ENCODE peak calls at places on chromosomes 2 and 18, in seven cellular contexts. One of them, this sample, is unnamed.

GRCh38 chr2:208369091-208369490 is 37.5 kb upstream of the PTH2R start:
- DNase-seq in stimulated activated naive B cell treated with anti-CD40 and anti-IgM and Interleukin-4, amounts not matched to agents 10 μg/mL and 1 μg/mL and 100 μg/mL, for 72 hours: no peak
- DNase-seq in activated naive CD8-positive, alpha-beta T cell treated with anti-CD3 and anti-CD28 coated beads, Interleukin-2, amount 50 U/mL, for 24 hours: no peak
- DNase-seq in PC-9: peak
- DNase-seq in activated T-cell treated with anti-CD3 and anti-CD28 coated beads, Interleukin-2, amount 50 U/mL, for 24 hours: no peak
- DNase-seq in mesenteric fat pad: no peak
- DNase-seq in NT2/D1: no peak
- DNase-seq in this sample: no peak

GRCh38 chr2:226730487-226730886 is 69.1 kb downstream of the IRS1 start:
- DNase-seq in stimulated activated naive B cell treated with anti-CD40 and anti-IgM and Interleukin-4, amounts not matched to agents 10 μg/mL and 1 μg/mL and 100 μg/mL, for 72 hours: no peak
- DNase-seq in activated naive CD8-positive, alpha-beta T cell treated with anti-CD3 and anti-CD28 coated beads, Interleukin-2, amount 50 U/mL, for 24 hours: no peak
- DNase-seq in PC-9: no peak
- DNase-seq in activated T-cell treated with anti-CD3 and anti-CD28 coated beads, Interleukin-2, amount 50 U/mL, for 24 hours: no peak
- DNase-seq in mesenteric fat pad: no peak
- DNase-seq in NT2/D1: no peak
- DNase-seq in this sample: no peak

GRCh38 chr18:49668583-49669290 is 106.9 kb downstream of the LIPG start:
- DNase-seq in stimulated activated naive B cell treated with anti-CD40 and anti-IgM and Interleukin-4, amounts not matched to agents 10 μg/mL and 1 μg/mL and 100 μg/mL, for 72 hours: no peak
- DNase-seq in activated naive CD8-positive, alpha-beta T cell treated with anti-CD3 and anti-CD28 coated beads, Interleukin-2, amount 50 U/mL, for 24 hours: no peak
- DNase-seq in PC-9: no peak
- DNase-seq in activated T-cell treated with anti-CD3 and anti-CD28 coated beads, Interleukin-2, amount 50 U/mL, for 24 hours: no peak
- DNase-seq in mesenteric fat pad: no peak
- DNase-seq in NT2/D1: no peak
- DNase-seq in this sample: peak

GRCh38 chr18:77320960-77321559 is 71.4 kb downstream of the GALR1 start:
- DNase-seq in stimulated activated naive B cell treated with anti-CD40 and anti-IgM and Interleukin-4, amounts not matched to agents 10 μg/mL and 1 μg/mL and 100 μg/mL, for 72 hours: no peak
- DNase-seq in activated naive CD8-positive, alpha-beta T cell treated with anti-CD3 and anti-CD28 coated beads, Interleukin-2, amount 50 U/mL, for 24 hours: no peak
- DNase-seq in PC-9: no peak
- DNase-seq in activated T-cell treated with anti-CD3 and anti-CD28 coated beads, Interleukin-2, amount 50 U/mL, for 24 hours: no peak
- DNase-seq in mesenteric fat pad: no peak
- DNase-seq in NT2/D1: no peak
- DNase-seq in this sample: peak

GRCh38 chr2:5982911-5983310 is 290.7 kb downstream of the SOX11 start:
- DNase-seq in stimulated activated naive B cell treated with anti-CD40 and anti-IgM and Interleukin-4, amounts not matched to agents 10 μg/mL and 1 μg/mL and 100 μg/mL, for 72 hours: no peak
- DNase-seq in activated naive CD8-positive, alpha-beta T cell treated with anti-CD3 and anti-CD28 coated beads, Interleukin-2, amount 50 U/mL, for 24 hours: no peak
- DNase-seq in PC-9: no peak
- DNase-seq in activated T-cell treated with anti-CD3 and anti-CD28 coated beads, Interleukin-2, amount 50 U/mL, for 24 hours: no peak
- DNase-seq in mesenteric fat pad: no peak
- DNase-seq in NT2/D1: no peak
- DNase-seq in this sample: peak

GRCh38 chr18:23631312-23631711 is 31.4 kb downstream of the ANKRD29 start:
- DNase-seq in stimulated activated naive B cell treated with anti-CD40 and anti-IgM and Interleukin-4, amounts not matched to agents 10 μg/mL and 1 μg/mL and 100 μg/mL, for 72 hours: no peak
- DNase-seq in activated naive CD8-positive, alpha-beta T cell treated with anti-CD3 and anti-CD28 coated beads, Interleukin-2, amount 50 U/mL, for 24 hours: no peak
- DNase-seq in PC-9: no peak
- DNase-seq in activated T-cell treated with anti-CD3 and anti-CD28 coated beads, Interleukin-2, amount 50 U/mL, for 24 hours: no peak
- DNase-seq in mesenteric fat pad: no peak
- DNase-seq in NT2/D1: no peak
- DNase-seq in this sample: no peak

GRCh38 chr2:213119061-213119809 is 32.2 kb downstream of the IKZF2 start:
- DNase-seq in stimulated activated naive B cell treated with anti-CD40 and anti-IgM and Interleukin-4, amounts not matched to agents 10 μg/mL and 1 μg/mL and 100 μg/mL, for 72 hours: peak
- DNase-seq in activated naive CD8-positive, alpha-beta T cell treated with anti-CD3 and anti-CD28 coated beads, Interleukin-2, amount 50 U/mL, for 24 hours: peak
- DNase-seq in PC-9: no peak
- DNase-seq in activated T-cell treated with anti-CD3 and anti-CD28 coated beads, Interleukin-2, amount 50 U/mL, for 24 hours: no peak
- DNase-seq in mesenteric fat pad: no peak
- DNase-seq in NT2/D1: no peak
- DNase-seq in this sample: no peak

GRCh38 chr2:172813314-172813888 is 77.8 kb downstream of the RAPGEF4 start:
- DNase-seq in stimulated activated naive B cell treated with anti-CD40 and anti-IgM and Interleukin-4, amounts not matched to agents 10 μg/mL and 1 μg/mL and 100 μg/mL, for 72 hours: no peak
- DNase-seq in activated naive CD8-positive, alpha-beta T cell treated with anti-CD3 and anti-CD28 coated beads, Interleukin-2, amount 50 U/mL, for 24 hours: no peak
- DNase-seq in PC-9: no peak
- DNase-seq in activated T-cell treated with anti-CD3 and anti-CD28 coated beads, Interleukin-2, amount 50 U/mL, for 24 hours: no peak
- DNase-seq in mesenteric fat pad: no peak
- DNase-seq in NT2/D1: no peak
- DNase-seq in this sample: peak

GRCh38 chr2:12619975-12620374 is 96.8 kb upstream of the TRIB2 start:
- DNase-seq in stimulated activated naive B cell treated with anti-CD40 and anti-IgM and Interleukin-4, amounts not matched to agents 10 μg/mL and 1 μg/mL and 100 μg/mL, for 72 hours: peak
- DNase-seq in activated naive CD8-positive, alpha-beta T cell treated with anti-CD3 and anti-CD28 coated beads, Interleukin-2, amount 50 U/mL, for 24 hours: peak
- DNase-seq in PC-9: peak
- DNase-seq in activated T-cell treated with anti-CD3 and anti-CD28 coated beads, Interleukin-2, amount 50 U/mL, for 24 hours: no peak
- DNase-seq in mesenteric fat pad: no peak
- DNase-seq in NT2/D1: no peak
- DNase-seq in this sample: no peak

GRCh38 chr2:5093056-5093455 is 599.1 kb upstream of the SOX11 start:
- DNase-seq in stimulated activated naive B cell treated with anti-CD40 and anti-IgM and Interleukin-4, amounts not matched to agents 10 μg/mL and 1 μg/mL and 100 μg/mL, for 72 hours: no peak
- DNase-seq in activated naive CD8-positive, alpha-beta T cell treated with anti-CD3 and anti-CD28 coated beads, Interleukin-2, amount 50 U/mL, for 24 hours: no peak
- DNase-seq in PC-9: no peak
- DNase-seq in activated T-cell treated with anti-CD3 and anti-CD28 coated beads, Interleukin-2, amount 50 U/mL, for 24 hours: no peak
- DNase-seq in mesenteric fat pad: no peak
- DNase-seq in NT2/D1: no peak
- DNase-seq in this sample: no peak

GRCh38 chr2:1751768-1752725 is 7.7 kb upstream of the PXDN start:
- DNase-seq in stimulated activated naive B cell treated with anti-CD40 and anti-IgM and Interleukin-4, amounts not matched to agents 10 μg/mL and 1 μg/mL and 100 μg/mL, for 72 hours: no peak
- DNase-seq in activated naive CD8-positive, alpha-beta T cell treated with anti-CD3 and anti-CD28 coated beads, Interleukin-2, amount 50 U/mL, for 24 hours: no peak
- DNase-seq in PC-9: no peak
- DNase-seq in activated T-cell treated with anti-CD3 and anti-CD28 coated beads, Interleukin-2, amount 50 U/mL, for 24 hours: no peak
- DNase-seq in mesenteric fat pad: peak
- DNase-seq in NT2/D1: no peak
- DNase-seq in this sample: no peak

GRCh38 chr2:239630618-239631286 is 229.9 kb upstream of the HDAC4 start:
- DNase-seq in stimulated activated naive B cell treated with anti-CD40 and anti-IgM and Interleukin-4, amounts not matched to agents 10 μg/mL and 1 μg/mL and 100 μg/mL, for 72 hours: no peak
- DNase-seq in activated naive CD8-positive, alpha-beta T cell treated with anti-CD3 and anti-CD28 coated beads, Interleukin-2, amount 50 U/mL, for 24 hours: no peak
- DNase-seq in PC-9: peak
- DNase-seq in activated T-cell treated with anti-CD3 and anti-CD28 coated beads, Interleukin-2, amount 50 U/mL, for 24 hours: no peak
- DNase-seq in mesenteric fat pad: no peak
- DNase-seq in NT2/D1: no peak
- DNase-seq in this sample: peak

GRCh38 chr2:216713691-216714411 is 18.5 kb upstream of the IGFBP5 start:
- DNase-seq in stimulated activated naive B cell treated with anti-CD40 and anti-IgM and Interleukin-4, amounts not matched to agents 10 μg/mL and 1 μg/mL and 100 μg/mL, for 72 hours: no peak
- DNase-seq in activated naive CD8-positive, alpha-beta T cell treated with anti-CD3 and anti-CD28 coated beads, Interleukin-2, amount 50 U/mL, for 24 hours: no peak
- DNase-seq in PC-9: no peak
- DNase-seq in activated T-cell treated with anti-CD3 and anti-CD28 coated beads, Interleukin-2, amount 50 U/mL, for 24 hours: no peak
- DNase-seq in mesenteric fat pad: peak
- DNase-seq in NT2/D1: no peak
- DNase-seq in this sample: peak

GRCh38 chr2:53594586-53594918 is 173.1 kb upstream of the CHAC2 start:
- DNase-seq in stimulated activated naive B cell treated with anti-CD40 and anti-IgM and Interleukin-4, amounts not matched to agents 10 μg/mL and 1 μg/mL and 100 μg/mL, for 72 hours: no peak
- DNase-seq in activated naive CD8-positive, alpha-beta T cell treated with anti-CD3 and anti-CD28 coated beads, Interleukin-2, amount 50 U/mL, for 24 hours: no peak
- DNase-seq in PC-9: no peak
- DNase-seq in activated T-cell treated with anti-CD3 and anti-CD28 coated beads, Interleukin-2, amount 50 U/mL, for 24 hours: no peak
- DNase-seq in mesenteric fat pad: no peak
- DNase-seq in NT2/D1: no peak
- DNase-seq in this sample: no peak

GRCh38 chr2:208280933-208281332 is 14.9 kb downstream of the PIKFYVE start:
- DNase-seq in stimulated activated naive B cell treated with anti-CD40 and anti-IgM and Interleukin-4, amounts not matched to agents 10 μg/mL and 1 μg/mL and 100 μg/mL, for 72 hours: no peak
- DNase-seq in activated naive CD8-positive, alpha-beta T cell treated with anti-CD3 and anti-CD28 coated beads, Interleukin-2, amount 50 U/mL, for 24 hours: no peak
- DNase-seq in PC-9: no peak
- DNase-seq in activated T-cell treated with anti-CD3 and anti-CD28 coated beads, Interleukin-2, amount 50 U/mL, for 24 hours: no peak
- DNase-seq in mesenteric fat pad: no peak
- DNase-seq in NT2/D1: no peak
- DNase-seq in this sample: no peak

This sample was measured in pons.